ENCODE peak calls at places on chromosomes 2 and 18, in nine cellular contexts. One of them, this sample, is unnamed.

GRCh38 chr2:143903172-143903856 is 616.6 kb downstream of the ZEB2 start:
- DNase-seq in CD4-positive, alpha-beta memory T cell: no peak
- DNase-seq in hepatocyte: no peak
- DNase-seq in stimulated activated CD8-positive, alpha-beta memory T cell treated with anti-CD3 and anti-CD28 coated beads, Interleukin-15, amount 100 ng/mL, for 1 hour: no peak
- DNase-seq in BE2C: no peak
- DNase-seq in GM13976: no peak
- DNase-seq in fibroblast of pulmonary artery: peak; percentile 22
- DNase-seq in pancreas: no peak
- DNase-seq in H9: no peak
- DNase-seq in this sample: no peak

GRCh38 chr18:8097942-8098341 is 511.3 kb upstream of the RAB12 start:
- DNase-seq in CD4-positive, alpha-beta memory T cell: no peak
- DNase-seq in hepatocyte: no peak
- DNase-seq in GM13976: no peak
- DNase-seq in stimulated activated CD8-positive, alpha-beta memory T cell treated with anti-CD3 and anti-CD28 coated beads, Interleukin-15, amount 100 ng/mL, for 1 hour: no peak
- DNase-seq in H9: no peak
- DNase-seq in fibroblast of pulmonary artery: no peak
- DNase-seq in pancreas: no peak
- DNase-seq in BE2C: no peak
- DNase-seq in this sample: no peak

GRCh38 chr18:55318864-55319516 is 269.0 kb downstream of the TCF4 start:
- DNase-seq in hepatocyte: no peak
- DNase-seq in BE2C: no peak
- DNase-seq in stimulated activated CD8-positive, alpha-beta memory T cell treated with anti-CD3 and anti-CD28 coated beads, Interleukin-15, amount 100 ng/mL, for 1 hour: no peak
- DNase-seq in GM13976: no peak
- DNase-seq in fibroblast of pulmonary artery: peak; percentile 70
- DNase-seq in CD4-positive, alpha-beta memory T cell: no peak
- DNase-seq in H9: no peak
- DNase-seq in pancreas: no peak
- DNase-seq in this sample: no peak

GRCh38 chr2:159032580-159032979 is 64.1 kb downstream of the TANC1 start:
- DNase-seq in fibroblast of pulmonary artery: no peak
- DNase-seq in stimulated activated CD8-positive, alpha-beta memory T cell treated with anti-CD3 and anti-CD28 coated beads, Interleukin-15, amount 100 ng/mL, for 1 hour: no peak
- DNase-seq in CD4-positive, alpha-beta memory T cell: no peak
- DNase-seq in hepatocyte: no peak
- DNase-seq in pancreas: no peak
- DNase-seq in H9: no peak
- DNase-seq in GM13976: no peak
- DNase-seq in BE2C: no peak
- DNase-seq in this sample: no peak

GRCh38 chr2:47311764-47312503 is 91.0 kb upstream of the MSH2 start:
- DNase-seq in BE2C: no peak
- DNase-seq in hepatocyte: no peak
- DNase-seq in stimulated activated CD8-positive, alpha-beta memory T cell treated with anti-CD3 and anti-CD28 coated beads, Interleukin-15, amount 100 ng/mL, for 1 hour: no peak
- DNase-seq in H9: no peak
- DNase-seq in fibroblast of pulmonary artery: no peak
- DNase-seq in CD4-positive, alpha-beta memory T cell: no peak
- DNase-seq in GM13976: no peak
- DNase-seq in pancreas: no peak
- DNase-seq in this sample: no peak

GRCh38 chr2:67876176-67876575 is 186.6 kb downstream of the C1D start:
- DNase-seq in BE2C: no peak
- DNase-seq in CD4-positive, alpha-beta memory T cell: no peak
- DNase-seq in GM13976: no peak
- DNase-seq in pancreas: no peak
- DNase-seq in hepatocyte: no peak
- DNase-seq in fibroblast of pulmonary artery: no peak
- DNase-seq in H9: no peak
- DNase-seq in stimulated activated CD8-positive, alpha-beta memory T cell treated with anti-CD3 and anti-CD28 coated beads, Interleukin-15, amount 100 ng/mL, for 1 hour: no peak
- DNase-seq in this sample: no peak

GRCh38 chr2:50448556-50448955 is 583.4 kb downstream of the NRXN1 start:
- DNase-seq in GM13976: no peak
- DNase-seq in stimulated activated CD8-positive, alpha-beta memory T cell treated with anti-CD3 and anti-CD28 coated beads, Interleukin-15, amount 100 ng/mL, for 1 hour: no peak
- DNase-seq in CD4-positive, alpha-beta memory T cell: no peak
- DNase-seq in pancreas: no peak
- DNase-seq in H9: no peak
- DNase-seq in fibroblast of pulmonary artery: no peak
- DNase-seq in BE2C: no peak
- DNase-seq in hepatocyte: no peak
- DNase-seq in this sample: no peak

GRCh38 chr2:32825291-32825712 is 121.5 kb upstream of the LTBP1 start:
- DNase-seq in GM13976: no peak
- DNase-seq in stimulated activated CD8-positive, alpha-beta memory T cell treated with anti-CD3 and anti-CD28 coated beads, Interleukin-15, amount 100 ng/mL, for 1 hour: no peak
- DNase-seq in H9: no peak
- DNase-seq in hepatocyte: peak; percentile 46
- DNase-seq in pancreas: no peak
- DNase-seq in BE2C: peak; percentile 75
- DNase-seq in CD4-positive, alpha-beta memory T cell: no peak
- DNase-seq in fibroblast of pulmonary artery: peak; percentile 66
- DNase-seq in this sample: no peak

GRCh38 chr18:68233043-68233442 is 481.9 kb downstream of the TMX3 start:
- DNase-seq in H9: no peak
- DNase-seq in pancreas: no peak
- DNase-seq in CD4-positive, alpha-beta memory T cell: no peak
- DNase-seq in hepatocyte: no peak
- DNase-seq in fibroblast of pulmonary artery: no peak
- DNase-seq in GM13976: no peak
- DNase-seq in stimulated activated CD8-positive, alpha-beta memory T cell treated with anti-CD3 and anti-CD28 coated beads, Interleukin-15, amount 100 ng/mL, for 1 hour: no peak
- DNase-seq in BE2C: peak; percentile 11
- DNase-seq in this sample: no peak

GRCh38 chr2:233795735-233796171 is 17.6 kb downstream of the MROH2A start:
- DNase-seq in stimulated activated CD8-positive, alpha-beta memory T cell treated with anti-CD3 and anti-CD28 coated beads, Interleukin-15, amount 100 ng/mL, for 1 hour: no peak
- DNase-seq in hepatocyte: no peak
- DNase-seq in pancreas: no peak
- DNase-seq in GM13976: no peak
- DNase-seq in BE2C: no peak
- DNase-seq in H9: peak; percentile 20
- DNase-seq in CD4-positive, alpha-beta memory T cell: no peak
- DNase-seq in fibroblast of pulmonary artery: no peak
- DNase-seq in this sample: no peak

GRCh38 chr2:62627667-62628066 is 77.8 kb upstream of the EHBP1 start:
- DNase-seq in H9: peak; percentile 35
- DNase-seq in GM13976: no peak
- DNase-seq in BE2C: no peak
- DNase-seq in fibroblast of pulmonary artery: no peak
- DNase-seq in stimulated activated CD8-positive, alpha-beta memory T cell treated with anti-CD3 and anti-CD28 coated beads, Interleukin-15, amount 100 ng/mL, for 1 hour: no peak
- DNase-seq in CD4-positive, alpha-beta memory T cell: no peak
- DNase-seq in pancreas: no peak
- DNase-seq in hepatocyte: no peak
- DNase-seq in this sample: no peak

GRCh38 chr2:190663348-190663747 is 14.5 kb downstream of the NAB1 start:
- DNase-seq in GM13976: no peak
- DNase-seq in H9: no peak
- DNase-seq in CD4-positive, alpha-beta memory T cell: no peak
- DNase-seq in hepatocyte: no peak
- DNase-seq in BE2C: no peak
- DNase-seq in stimulated activated CD8-positive, alpha-beta memory T cell treated with anti-CD3 and anti-CD28 coated beads, Interleukin-15, amount 100 ng/mL, for 1 hour: no peak
- DNase-seq in pancreas: no peak
- DNase-seq in fibroblast of pulmonary artery: no peak
- DNase-seq in this sample: no peak

GRCh38 chr18:41745166-41746049 is 209.6 kb upstream of the PIK3C3 start:
- DNase-seq in stimulated activated CD8-positive, alpha-beta memory T cell treated with anti-CD3 and anti-CD28 coated beads, Interleukin-15, amount 100 ng/mL, for 1 hour: no peak
- DNase-seq in BE2C: peak; percentile 16
- DNase-seq in fibroblast of pulmonary artery: peak; percentile 81
- DNase-seq in CD4-positive, alpha-beta memory T cell: no peak
- DNase-seq in hepatocyte: peak; percentile 80
- DNase-seq in H9: peak; percentile 75
- DNase-seq in GM13976: peak; percentile 34
- DNase-seq in pancreas: peak; percentile 17
- DNase-seq in this sample: no peak

GRCh38 chr2:217798743-217799552 is 203.8 kb downstream of the TNS1 start:
- DNase-seq in fibroblast of pulmonary artery: no peak
- DNase-seq in CD4-positive, alpha-beta memory T cell: no peak
- DNase-seq in H9: peak; percentile 12
- DNase-seq in hepatocyte: no peak
- DNase-seq in BE2C: peak; percentile 2
- DNase-seq in pancreas: no peak
- DNase-seq in GM13976: peak; percentile 36
- DNase-seq in stimulated activated CD8-positive, alpha-beta memory T cell treated with anti-CD3 and anti-CD28 coated beads, Interleukin-15, amount 100 ng/mL, for 1 hour: no peak
- DNase-seq in this sample: peak; percentile 50

GRCh38 chr2:51903728-51904127 is 871.8 kb upstream of the NRXN1 start:
- DNase-seq in H9: no peak
- DNase-seq in GM13976: no peak
- DNase-seq in BE2C: no peak
- DNase-seq in CD4-positive, alpha-beta memory T cell: no peak
- DNase-seq in pancreas: no peak
- DNase-seq in hepatocyte: no peak
- DNase-seq in stimulated activated CD8-positive, alpha-beta memory T cell treated with anti-CD3 and anti-CD28 coated beads, Interleukin-15, amount 100 ng/mL, for 1 hour: no peak
- DNase-seq in fibroblast of pulmonary artery: no peak
- DNase-seq in this sample: no peak

GRCh38 chr2:130726614-130727180 is 2.2 kb upstream of the GPR148 start:
- DNase-seq in fibroblast of pulmonary artery: no peak
- DNase-seq in H9: no peak
- DNase-seq in pancreas: peak; percentile 16
- DNase-seq in BE2C: no peak
- DNase-seq in hepatocyte: no peak
- DNase-seq in stimulated activated CD8-positive, alpha-beta memory T cell treated with anti-CD3 and anti-CD28 coated beads, Interleukin-15, amount 100 ng/mL, for 1 hour: no peak
- DNase-seq in CD4-positive, alpha-beta memory T cell: no peak
- DNase-seq in GM13976: no peak
- DNase-seq in this sample: no peak

GRCh38 chr2:184157141-184157540 is 441.2 kb upstream of the ZNF804A start:
- DNase-seq in stimulated activated CD8-positive, alpha-beta memory T cell treated with anti-CD3 and anti-CD28 coated beads, Interleukin-15, amount 100 ng/mL, for 1 hour: no peak
- DNase-seq in GM13976: no peak
- DNase-seq in fibroblast of pulmonary artery: no peak
- DNase-seq in BE2C: no peak
- DNase-seq in pancreas: no peak
- DNase-seq in H9: no peak
- DNase-seq in hepatocyte: no peak
- DNase-seq in CD4-positive, alpha-beta memory T cell: no peak
- DNase-seq in this sample: no peak

GRCh38 chr2:56009758-56010534 is 86.4 kb upstream of the EFEMP1 start:
- DNase-seq in GM13976: no peak
- DNase-seq in hepatocyte: peak; percentile 46
- DNase-seq in BE2C: no peak
- DNase-seq in H9: no peak
- DNase-seq in stimulated activated CD8-positive, alpha-beta memory T cell treated with anti-CD3 and anti-CD28 coated beads, Interleukin-15, amount 100 ng/mL, for 1 hour: no peak
- DNase-seq in CD4-positive, alpha-beta memory T cell: no peak
- DNase-seq in fibroblast of pulmonary artery: peak; percentile 83
- DNase-seq in pancreas: no peak
- DNase-seq in this sample: no peak

GRCh38 chr18:23528580-23529472 is 25.5 kb downstream of the RMC1 start:
- DNase-seq in stimulated activated CD8-positive, alpha-beta memory T cell treated with anti-CD3 and anti-CD28 coated beads, Interleukin-15, amount 100 ng/mL, for 1 hour: no peak
- DNase-seq in GM13976: no peak
- DNase-seq in fibroblast of pulmonary artery: peak; percentile 37
- DNase-seq in H9: no peak
- DNase-seq in hepatocyte: no peak
- DNase-seq in CD4-positive, alpha-beta memory T cell: no peak
- DNase-seq in pancreas: no peak
- DNase-seq in BE2C: no peak
- DNase-seq in this sample: no peak

GRCh38 chr2:64988420-64989125 is 626 bp upstream of the SLC1A4 start:
- DNase-seq in fibroblast of pulmonary artery: peak; percentile 89
- DNase-seq in stimulated activated CD8-positive, alpha-beta memory T cell treated with anti-CD3 and anti-CD28 coated beads, Interleukin-15, amount 100 ng/mL, for 1 hour: no peak
- DNase-seq in CD4-positive, alpha-beta memory T cell: peak; percentile 56
- DNase-seq in hepatocyte: peak; percentile 88
- DNase-seq in GM13976: peak; percentile 71
- DNase-seq in pancreas: peak; percentile 65
- DNase-seq in H9: peak; percentile 63
- DNase-seq in BE2C: peak; percentile 61
- DNase-seq in this sample: peak; percentile 69

GRCh38 chr2:72803626-72804320 is 22.1 kb downstream of the EXOC6B start:
- DNase-seq in fibroblast of pulmonary artery: no peak
- DNase-seq in H9: no peak
- DNase-seq in pancreas: no peak
- DNase-seq in hepatocyte: no peak
- DNase-seq in stimulated activated CD8-positive, alpha-beta memory T cell treated with anti-CD3 and anti-CD28 coated beads, Interleukin-15, amount 100 ng/mL, for 1 hour: no peak
- DNase-seq in GM13976: no peak
- DNase-seq in BE2C: no peak
- DNase-seq in CD4-positive, alpha-beta memory T cell: no peak
- DNase-seq in this sample: no peak

GRCh38 chr2:209473930-209474419 is 50.1 kb downstream of the MAP2 start:
- DNase-seq in fibroblast of pulmonary artery: peak; percentile 97
- DNase-seq in stimulated activated CD8-positive, alpha-beta memory T cell treated with anti-CD3 and anti-CD28 coated beads, Interleukin-15, amount 100 ng/mL, for 1 hour: no peak
- DNase-seq in BE2C: no peak
- DNase-seq in hepatocyte: peak; percentile 33
- DNase-seq in pancreas: no peak
- DNase-seq in H9: no peak
- DNase-seq in GM13976: no peak
- DNase-seq in CD4-positive, alpha-beta memory T cell: no peak
- DNase-seq in this sample: no peak

GRCh38 chr2:10325278-10326145 is 22.8 kb downstream of the HPCAL1 start:
- DNase-seq in GM13976: no peak
- DNase-seq in CD4-positive, alpha-beta memory T cell: no peak
- DNase-seq in fibroblast of pulmonary artery: no peak
- DNase-seq in stimulated activated CD8-positive, alpha-beta memory T cell treated with anti-CD3 and anti-CD28 coated beads, Interleukin-15, amount 100 ng/mL, for 1 hour: no peak
- DNase-seq in hepatocyte: peak; percentile 32
- DNase-seq in BE2C: no peak
- DNase-seq in pancreas: no peak
- DNase-seq in H9: peak; percentile 54
- DNase-seq in this sample: no peak

This sample was measured in germinal center.